ENCODE peak calls at places on chromosomes 4 and X, in nine cellular contexts. S is AG10803, Z is AG09309, K is left lung, R is GM13977, N is psoas muscle, A is astrocyte of the spinal cord, F is cardiac muscle cell, D is tibial nerve. I is an unnamed sample.

GRCh38 chr4:148515248-148515647 is 73.0 kb upstream of the NR3C2 start:
- DNase-seq in S (peak; percentile 2), Z (no peak), K (no peak), R (no peak), N (no peak), A (peak; percentile 72), F (peak; percentile 24), D (no peak), I (no peak)

GRCh38 chr4:42454755-42455154 is 57.5 kb downstream of the SHISA3 start:
- DNase-seq in S (no peak), Z (no peak), K (no peak), R (no peak), N (no peak), A (no peak), F (no peak), D (no peak), I (no peak)

GRCh38 chr4:39614487-39615162 is 24.0 kb downstream of the SMIM14 start:
- DNase-seq in S (peak; percentile 62), Z (peak; percentile 32), K (no peak), R (no peak), N (no peak), A (peak; percentile 82), F (peak; percentile 69), D (no peak), I (no peak)

GRCh38 chr4:43351970-43352806 is 459.7 kb downstream of the GRXCR1 start:
- DNase-seq in S (no peak), Z (no peak), K (no peak), R (no peak), N (no peak), A (no peak), F (no peak), D (no peak), I (no peak)

GRCh38 chrX:19627533-19627932 is 112.2 kb upstream of the MAP3K15 start:
- DNase-seq in S (peak; percentile 13), Z (no peak), K (no peak), R (no peak), N (no peak), A (no peak), F (no peak), D (no peak), I (no peak)

GRCh38 chr4:40316782-40317635 is 18.1 kb upstream of the CHRNA9 start:
- DNase-seq in S (peak; percentile 94), Z (peak; percentile 93), K (peak; percentile 52), R (peak; percentile 58), N (no peak), A (peak; percentile 95), F (peak; percentile 96), D (peak; percentile 42), I (peak; percentile 76)

GRCh38 chr4:123546661-123547060 is 150.1 kb downstream of the SPRY1 start:
- DNase-seq in S (no peak), Z (no peak), K (no peak), R (no peak), N (no peak), A (no peak), F (no peak), D (no peak), I (no peak)

GRCh38 chrX:3711331-3711917 is 2.0 kb downstream of the PRKX start:
- DNase-seq in S (no peak), Z (no peak), K (no peak), R (peak; percentile 30), N (peak; percentile 54), A (no peak), F (no peak), D (no peak), I (no peak)

GRCh38 chrX:15864629-15865028 is 10.0 kb upstream of the AP1S2 start:
- DNase-seq in S (no peak), Z (no peak), K (no peak), R (no peak), N (no peak), A (peak; percentile 28), F (no peak), D (no peak), I (no peak)

GRCh38 chr4:15410750-15411149 is 17.1 kb upstream of the C1QTNF7 start:
- DNase-seq in S (no peak), Z (no peak), K (no peak), R (no peak), N (no peak), A (no peak), F (peak; percentile 40), D (no peak), I (no peak)

GRCh38 chr4:74635074-74635473 is 159.2 kb downstream of the BTC start:
- DNase-seq in S (no peak), Z (no peak), K (no peak), R (no peak), N (no peak), A (no peak), F (no peak), D (no peak), I (no peak)

GRCh38 chr4:143085224-143085623 is 99.5 kb upstream of the USP38 start:
- DNase-seq in S (peak; percentile 5), Z (no peak), K (no peak), R (no peak), N (no peak), A (peak; percentile 2), F (peak; percentile 9), D (no peak), I (no peak)
- TF ChIP-seq CTCF in S (peak; percentile 34), Z (peak; percentile 33), K (no peak), R (no peak), N (peak; percentile 18), A (no peak), F (peak; percentile 7), D (peak; percentile 36), I (peak; percentile 50)

DNA sequence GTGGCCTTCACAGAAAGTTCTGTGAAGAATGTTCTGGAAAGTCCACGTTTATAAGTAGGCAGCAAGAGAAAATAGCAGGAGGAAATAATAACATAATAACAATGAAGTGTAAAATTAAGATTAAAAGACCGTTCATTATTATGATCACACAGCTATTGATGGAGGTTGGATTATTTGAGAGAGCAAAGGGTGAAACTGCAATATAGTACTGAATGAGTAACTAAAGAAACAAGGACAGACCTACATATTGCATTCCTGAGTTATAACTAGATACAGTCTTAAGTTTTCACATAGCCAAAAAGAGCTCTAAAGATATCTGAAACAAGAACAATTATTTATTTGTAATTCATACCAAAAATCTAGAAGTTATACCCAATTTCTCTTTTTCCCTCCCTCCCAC is 122.9 kb upstream of the TMEM164 start:
- DNase-seq in S (no peak), Z (no peak), K (no peak), R (no peak), N (no peak), A (no peak), F (no peak), D (no peak), I (no peak)
- TF ChIP-seq CTCF in S (no peak), Z (no peak), K (no peak), R (no peak), N (no peak), A (no peak), F (no peak), D (no peak), I (no peak)

GRCh38 chr4:105631818-105632400 is 76.6 kb downstream of the INTS12 start:
- DNase-seq in S (no peak), Z (no peak), K (no peak), R (no peak), N (no peak), A (no peak), F (no peak), D (no peak), I (no peak)
- TF ChIP-seq CTCF in S (peak; percentile 41), Z (peak; percentile 37), K (no peak), R (no peak), N (no peak), A (peak; percentile 26), F (no peak), D (no peak), I (no peak)

GRCh38 chr4:186621959-186622553 is 66.7 kb upstream of the MTNR1A start:
- DNase-seq in S (peak; percentile 92), Z (peak; percentile 82), K (no peak), R (no peak), N (no peak), A (peak; percentile 90), F (peak; percentile 89), D (no peak), I (no peak)
- TF ChIP-seq CTCF in S (peak; percentile 85), Z (peak; percentile 72), K (no peak), R (no peak), N (no peak), A (peak; percentile 74), F (peak; percentile 76), D (no peak), I (no peak)